ENCODE peak calls at places on chromosomes 12 and 14, in four cellular contexts. D, Y, U and N are unnamed samples.
A peak's percentile ranks its signal among the peaks of the same experiment; 100 is the strongest.

GRCh38 chr14:64464695-64465094 is 604 bp upstream of the AKAP5 start:
- DNase-seq in D (no peak), Y (peak; percentile 49), U (no peak), N (no peak)

GRCh38 chr14:62162998-62163589 is 400.9 kb downstream of the SNAPC1 start:
- DNase-seq in D (peak; percentile 18), Y (peak; percentile 64), U (no peak), N (no peak)

GRCh38 chr14:68910540-68910939 is 68.6 kb downstream of the ACTN1 start:
- DNase-seq in D (no peak), Y (no peak), U (no peak), N (no peak)

GRCh38 chr12:67648306-67649164 is at the start of gene DYRK2:
- DNase-seq in D (peak; percentile 81), Y (peak; percentile 62), U (peak; percentile 86), N (peak; percentile 64)

GRCh38 chr14:45199246-45199645 is 53.8 kb downstream of the MIS18BP1 start:
- DNase-seq in D (peak; percentile 37), Y (no peak), U (no peak), N (no peak)

GRCh38 chr14:102699416-102700110 is 77.7 kb upstream of the TRAF3 start:
- DNase-seq in D (no peak), Y (no peak), U (no peak), N (no peak)

GRCh38 chr12:94889512-94890210 is 113.8 kb downstream of the NDUFA12 start:
- DNase-seq in D (no peak), Y (no peak), U (no peak), N (no peak)

GRCh38 chr14:93219103-93219726 is 12.2 kb downstream of the UBR7 start:
- DNase-seq in D (peak; percentile 31), Y (peak; percentile 29), U (no peak), N (peak; percentile 43)

GRCh38 chr12:65615091-65615490 is 209.2 kb upstream of the HMGA2 start:
- DNase-seq in D (peak; percentile 89), Y (no peak), U (no peak), N (no peak)

GRCh38 chr12:30795660-30796507 is 41.1 kb upstream of the CAPRIN2 start:
- DNase-seq in D (peak; percentile 83), Y (no peak), U (peak; percentile 84), N (no peak)

GRCh38 chr12:126667340-126667739 is 1599.6 kb upstream of the TMEM132C start:
- DNase-seq in D (peak; percentile 87), Y (no peak), U (no peak), N (no peak)